ENCODE peak calls at places on chromosomes 2 and 18, in five cellular contexts. N is BJ, T is prostate gland, B is GM23338, Z is iPS DF 6.9. G is an unnamed sample.

GRCh38 chr2:112579280-112579679 is 5.1 kb upstream of the CHCHD5 start:
- DNase-seq in N (peak), T (no peak), B (no peak), Z (no peak), G (peak)

GRCh38 chr2:38214209-38214717 is 138.3 kb upstream of the CYP1B1 start:
- DNase-seq in N (no peak), T (no peak), B (no peak), Z (no peak), G (no peak)

GRCh38 chr2:46775722-46776121 is 139.9 kb downstream of the MCFD2 start:
- DNase-seq in N (no peak), T (no peak), B (no peak), Z (no peak), G (no peak)

GRCh38 chr2:21892140-21892539 is 768.4 kb downstream of the TDRD15 start:
- DNase-seq in N (no peak), T (no peak), B (no peak), Z (no peak), G (no peak)

GRCh38 chr2:233173115-233173514 is 78.4 kb upstream of the ATG16L1 start:
- DNase-seq in N (no peak), T (no peak), B (no peak), Z (no peak), G (no peak)

GRCh38 chr2:79860233-79861058 is 347.6 kb downstream of the CTNNA2 start:
- DNase-seq in N (peak), T (no peak), B (peak), Z (no peak), G (no peak)

GRCh38 chr18:45879681-45880655 is 54.5 kb downstream of the SIGLEC15 start:
- DNase-seq in N (no peak), T (peak), B (peak), Z (peak), G (peak)

GRCh38 chr2:185433824-185434223 is 304.8 kb upstream of the FSIP2 start:
- DNase-seq in N (no peak), T (no peak), B (peak), Z (no peak), G (no peak)

GRCh38 chr2:142796161-142796560 is 81.3 kb upstream of the KYNU start:
- DNase-seq in N (no peak), T (no peak), B (peak), Z (no peak), G (no peak)

GRCh38 chr2:180753809-180754761 is 226.3 kb upstream of the UBE2E3 start:
- DNase-seq in N (no peak), T (no peak), B (no peak), Z (no peak), G (no peak)

GRCh38 chr2:34105015-34105767 is 506.1 kb upstream of the FAM98A start:
- DNase-seq in N (peak), T (no peak), B (no peak), Z (no peak), G (peak)

GRCh38 chr2:71538656-71539265 is 85.4 kb downstream of the DYSF start:
- DNase-seq in N (no peak), T (no peak), B (no peak), Z (no peak), G (no peak)

GRCh38 chr2:42881732-42882131 is 89.3 kb upstream of the HAAO start:
- DNase-seq in N (no peak), T (no peak), B (no peak), Z (no peak), G (no peak)

GRCh38 chr2:30994227-30995056 is 143.8 kb downstream of the GALNT14 start:
- DNase-seq in N (no peak), T (no peak), B (no peak), Z (no peak), G (no peak)

GRCh38 chr2:240820607-240821428 is 799 bp upstream of the KIF1A start:
- DNase-seq in N (no peak), T (no peak), B (peak), Z (no peak), G (no peak)

GRCh38 chr18:5296706-5297320 is 1.3 kb upstream of the ZBTB14 start:
- DNase-seq in N (no peak), T (peak), B (peak), Z (peak), G (no peak)

GRCh38 chr18:44723973-44724778 is 43.5 kb downstream of the SETBP1 start:
- DNase-seq in N (no peak), T (no peak), B (peak), Z (no peak), G (no peak)

GRCh38 chr2:121147766-121148165 is 137.2 kb downstream of the TFCP2L1 start:
- DNase-seq in N (no peak), T (no peak), B (no peak), Z (no peak), G (no peak)

DNA sequence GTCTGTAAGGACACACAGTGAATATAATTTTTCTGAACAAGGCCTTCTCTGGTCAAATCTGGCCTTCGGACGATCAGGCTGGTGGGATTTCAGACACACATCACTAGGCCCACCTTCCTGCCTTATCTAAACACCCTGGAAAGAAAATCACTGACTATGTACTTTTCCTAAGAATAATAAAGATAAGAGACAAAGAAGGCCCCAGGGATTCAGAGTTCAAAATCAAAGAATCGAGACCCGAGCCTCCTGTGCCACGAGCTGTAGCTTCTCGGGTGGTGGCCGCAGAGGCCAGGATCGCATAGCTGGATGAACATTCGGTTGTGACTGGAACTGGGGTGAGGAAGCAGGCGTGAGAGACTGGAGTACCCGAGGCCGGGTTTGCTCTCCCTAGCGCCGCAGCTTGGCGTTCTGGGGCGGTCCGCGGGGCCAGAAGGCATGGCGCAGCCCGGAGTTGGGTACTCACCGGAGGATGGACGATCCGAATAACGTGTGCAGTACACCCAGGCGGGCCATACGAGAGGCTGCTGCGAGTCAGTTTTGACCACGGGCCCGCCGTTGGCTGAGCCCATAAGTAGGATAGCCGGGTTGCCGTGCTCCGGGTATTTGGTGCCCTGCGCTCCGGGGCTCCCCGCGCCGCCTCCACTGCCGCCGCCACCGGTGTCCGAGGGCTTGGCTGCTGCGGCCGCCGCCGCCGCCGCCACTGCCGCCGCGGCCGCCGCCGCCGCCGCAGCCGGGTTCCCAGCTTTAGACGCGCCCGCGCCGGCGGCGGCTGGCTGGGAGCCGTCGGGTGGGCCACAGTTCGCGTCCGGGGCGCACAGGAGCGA is 1.4 kb downstream of the EN1 start:
- DNase-seq in N (no peak), T (no peak), B (peak), Z (no peak), G (no peak)
- H3K4me3 ChIP-seq in N (no peak), T (no peak), B (peak), Z (no peak), G (peak)

DNA sequence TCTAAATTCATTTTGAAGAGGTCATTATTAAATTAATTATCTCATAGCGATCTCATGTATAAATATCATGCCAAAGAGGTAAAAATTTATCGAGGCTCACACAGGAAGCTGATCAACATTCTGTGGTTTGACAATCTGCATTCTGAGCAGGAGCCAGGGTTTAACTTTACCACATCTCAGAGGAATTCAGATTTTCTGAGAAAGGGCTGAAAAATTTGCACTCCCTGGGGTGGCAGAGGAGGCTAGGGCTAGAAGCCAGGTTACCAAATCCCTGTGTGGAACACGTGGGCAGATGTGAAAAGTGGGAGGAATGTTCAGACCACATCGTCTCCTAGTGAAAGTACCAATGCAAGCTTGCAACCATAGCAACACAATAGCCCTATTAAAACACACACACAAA is 63.5 kb upstream of the CTLA4 start:
- DNase-seq in N (peak), T (no peak), B (no peak), Z (no peak), G (peak)
- H3K4me3 ChIP-seq in N (no peak), T (no peak), B (no peak), Z (no peak), G (no peak)

GRCh38 chr2:177265834-177266817 is 1.6 kb upstream of the NFE2L2 start:
- DNase-seq in N (no peak), T (no peak), B (no peak), Z (no peak), G (no peak)
- H3K4me3 ChIP-seq in N (no peak), T (no peak), B (peak), Z (no peak), G (no peak)

GRCh38 chr2:97936199-97936598 is 59.5 kb downstream of the TMEM131 start:
- DNase-seq in N (no peak), T (no peak), B (peak), Z (no peak), G (no peak)
- H3K4me3 ChIP-seq in N (no peak), T (no peak), B (no peak), Z (no peak), G (no peak)

GRCh38 chr2:196660264-196660663 is 20.7 kb downstream of the CCDC150 start:
- DNase-seq in N (no peak), T (no peak), B (no peak), Z (no peak), G (peak)
- H3K4me3 ChIP-seq in N (no peak), T (no peak), B (no peak), Z (no peak), G (no peak)

GRCh38 chr18:41371718-41372117 is 583.3 kb upstream of the PIK3C3 start:
- DNase-seq in N (no peak), T (no peak), B (no peak), Z (no peak), G (no peak)
- H3K4me3 ChIP-seq in N (no peak), T (no peak), B (no peak), Z (no peak), G (no peak)

DNA sequence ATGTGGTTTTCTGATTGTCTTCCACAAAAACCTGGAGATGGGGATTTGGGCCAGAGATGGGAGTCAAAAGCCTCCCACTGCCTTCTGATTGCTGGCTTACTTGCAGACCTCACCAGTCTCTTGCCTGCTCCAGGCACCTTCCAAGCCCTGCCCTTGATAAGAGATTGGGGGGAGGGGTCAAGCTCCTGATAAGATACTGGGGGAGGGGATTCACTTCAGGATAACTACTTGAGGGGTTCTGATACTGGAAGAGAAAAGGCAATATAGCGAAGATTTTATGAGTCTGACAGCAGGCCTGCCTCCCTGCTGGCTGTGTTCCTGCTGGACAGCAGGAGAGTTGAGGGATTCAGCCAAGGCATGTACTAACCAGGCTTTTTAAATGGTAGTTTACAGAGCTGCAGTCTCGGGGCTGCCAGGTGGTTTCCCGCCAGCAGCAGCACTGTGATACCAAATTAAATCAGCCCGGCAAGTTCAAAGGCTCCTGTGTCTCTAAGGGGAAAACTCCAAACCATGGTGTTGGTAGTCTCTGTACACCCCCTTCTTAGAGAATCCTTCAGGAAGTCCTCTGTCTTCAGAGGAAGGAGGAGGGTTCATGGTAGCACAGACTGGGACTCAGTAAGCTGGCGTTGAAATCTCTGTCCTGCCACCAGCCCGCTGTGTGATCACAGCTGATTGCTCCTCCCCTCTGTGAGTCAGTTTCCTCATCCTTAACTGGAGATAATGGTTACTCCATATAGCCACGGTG is 58.3 kb downstream of the FBXO36 start:
- DNase-seq in N (no peak), T (peak), B (peak), Z (no peak), G (peak)
- H3K4me3 ChIP-seq in N (no peak), T (peak), B (no peak), Z (no peak), G (no peak)

DNA sequence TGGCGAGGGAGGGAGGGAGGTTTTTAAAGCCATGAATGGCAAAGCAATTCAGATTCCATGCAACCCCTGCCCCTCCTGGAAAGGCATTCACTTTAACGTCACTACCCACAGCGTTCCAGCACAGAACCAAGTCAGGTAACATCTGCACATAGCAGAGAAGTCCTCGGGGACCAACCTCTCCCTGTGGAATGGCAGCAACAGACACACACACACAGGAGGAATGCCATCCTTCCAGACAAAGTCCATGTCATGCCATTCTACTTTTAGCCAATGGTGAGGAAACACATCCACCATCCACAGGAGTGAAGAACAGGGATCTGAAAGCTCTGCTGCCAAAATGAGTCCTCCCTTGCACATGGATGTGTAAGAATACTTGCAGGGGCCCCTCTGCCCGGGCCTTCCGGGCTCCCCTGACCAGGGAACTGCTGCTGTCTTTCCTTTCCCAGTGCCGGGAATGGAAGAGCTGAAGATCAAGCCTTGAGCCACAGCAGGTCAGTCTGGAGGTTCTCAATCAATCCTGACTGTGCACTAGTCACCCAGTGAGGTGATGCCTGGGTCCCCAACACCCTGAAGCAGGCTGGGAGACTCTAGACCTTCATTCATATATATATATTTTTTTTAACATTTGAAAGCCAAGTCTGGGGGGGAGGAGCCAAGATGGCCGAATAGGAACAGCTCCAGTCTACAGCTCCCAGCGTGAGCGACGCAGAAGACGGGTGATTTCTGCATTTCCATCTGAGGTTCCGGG is 63.7 kb downstream of the UXS1 start:
- DNase-seq in N (no peak), T (no peak), B (peak), Z (no peak), G (no peak)
- H3K4me3 ChIP-seq in N (no peak), T (no peak), B (peak), Z (no peak), G (no peak)

DNA sequence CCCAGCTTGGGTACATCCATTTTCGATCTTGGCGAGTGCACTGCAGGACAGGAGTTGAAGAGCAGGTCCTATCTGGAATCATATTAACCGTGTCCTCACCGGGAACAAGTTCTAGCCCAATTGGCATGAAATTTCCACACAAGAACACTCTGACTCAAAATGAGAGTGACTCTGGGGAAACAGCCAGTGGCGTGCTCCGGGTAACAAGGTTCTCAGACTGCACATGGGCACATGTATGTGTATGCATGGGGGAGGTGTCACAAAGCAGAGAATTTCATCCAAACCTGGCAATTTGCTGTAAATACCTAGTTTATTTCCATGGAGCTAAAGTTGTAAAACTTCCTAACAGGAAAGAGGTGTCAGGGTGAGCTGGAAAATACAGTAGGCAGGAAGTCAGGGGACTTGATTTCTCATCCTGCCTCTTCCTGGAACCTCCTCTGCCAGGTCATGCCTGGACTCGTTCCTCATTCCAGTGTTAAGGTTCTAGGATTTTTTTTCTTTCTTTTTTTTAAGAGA is 1.7 kb downstream of the TUBB6 start:
- DNase-seq in N (no peak), T (no peak), B (no peak), Z (no peak), G (no peak)
- H3K4me3 ChIP-seq in N (peak), T (peak), B (peak), Z (no peak), G (peak)

GRCh38 chr2:70523996-70524965 is 29.3 kb downstream of the TGFA start:
- DNase-seq in N (peak), T (peak), B (peak), Z (no peak), G (peak)
- H3K4me3 ChIP-seq in N (no peak), T (no peak), B (no peak), Z (no peak), G (no peak)